ENCODE peak calls at places on chromosome 17, in seven cellular contexts. B is mammary epithelial cell, V is psoas muscle, K is left lung, S is heart left ventricle, O is BE2C, G is IMR-90. W is an unnamed sample. For H3K4me1, the result is how much of the 10 kb centered on the place peaks cover.

GRCh38 chr17:38658741-38659345 is 15.9 kb downstream of the EPOP start:
- DNase-seq in B (no peak), V (no peak), K (no peak), S (peak), O (no peak), G (no peak), W (peak)

GRCh38 chr17:62085511-62086408 is 20.7 kb upstream of the MED13 start:
- DNase-seq in B (no peak), V (no peak), K (no peak), S (no peak), O (no peak), G (peak), W (no peak)

GRCh38 chr17:67531291-67531690 is 154.2 kb downstream of the PITPNC1 start:
- DNase-seq in B (no peak), V (no peak), K (no peak), S (no peak), O (peak), G (no peak), W (peak)

GRCh38 chr17:73030501-73030911 is 62.0 kb downstream of the SLC39A11 start:
- DNase-seq in B (no peak), V (no peak), K (no peak), S (no peak), O (no peak), G (peak), W (no peak)

GRCh38 chr17:68603027-68603426 is 1.9 kb upstream of the FAM20A start:
- DNase-seq in B (no peak), V (peak), K (peak), S (no peak), O (no peak), G (no peak), W (no peak)

GRCh38 chr17:16928406-16929280 is 43.3 kb downstream of the TNFRSF13B start:
- DNase-seq in B (no peak), V (no peak), K (peak), S (no peak), O (no peak), G (no peak), W (peak)

GRCh38 chr17:57305918-57306317 is 49.6 kb downstream of the MSI2 start:
- DNase-seq in B (no peak), V (no peak), K (no peak), S (no peak), O (peak), G (no peak), W (no peak)

GRCh38 chr17:41692722-41693521 is 4.2 kb downstream of the EIF1 start:
- DNase-seq in B (peak), V (no peak), K (no peak), S (no peak), O (no peak), G (peak), W (no peak)

GRCh38 chr17:72604518-72604917 is 483.7 kb downstream of the SOX9 start:
- DNase-seq in B (no peak), V (no peak), K (no peak), S (no peak), O (no peak), G (no peak), W (no peak)

GRCh38 chr17:17819561-17819995 is 17.2 kb downstream of the SREBF1 start:
- DNase-seq in B (peak), V (peak), K (peak), S (no peak), O (peak), G (peak), W (peak)

GRCh38 chr17:62704381-62704971 is 77.0 kb downstream of the MRC2 start:
- DNase-seq in B (peak), V (peak), K (peak), S (no peak), O (no peak), G (peak), W (no peak)

GRCh38 chr17:19003543-19003965 is 1.0 kb downstream of the FAM83G start:
- DNase-seq in B (no peak), V (no peak), K (no peak), S (no peak), O (no peak), G (no peak), W (no peak)

GRCh38 chr17:9445424-9445823 is 130.2 kb downstream of the STX8 start:
- DNase-seq in B (no peak), V (no peak), K (no peak), S (no peak), O (no peak), G (no peak), W (no peak)

GRCh38 chr17:10875984-10876555 is 38.2 kb upstream of the PIRT start:
- DNase-seq in B (peak), V (peak), K (no peak), S (no peak), O (peak), G (peak), W (no peak)

GRCh38 chr17:78092794-78093324 is 35.7 kb downstream of the TMC6 start:
- DNase-seq in B (no peak), V (no peak), K (no peak), S (no peak), O (no peak), G (no peak), W (no peak)

GRCh38 chr17:39568710-39569109 is 39.0 kb downstream of the NEUROD2 start:
- DNase-seq in B (no peak), V (no peak), K (no peak), S (no peak), O (no peak), G (no peak), W (no peak)

GRCh38 chr17:56593073-56593740 is at the start of gene NOG:
- DNase-seq in B (peak), V (peak), K (peak), S (peak), O (peak), G (peak), W (peak)

GRCh38 chr17:15891348-15891747 is 53.6 kb upstream of the ADORA2B start:
- DNase-seq in B (no peak), V (no peak), K (no peak), S (no peak), O (no peak), G (peak), W (no peak)

GRCh38 chr17:53655591-53655990 is 167.1 kb upstream of the KIF2B start:
- DNase-seq in B (peak), V (no peak), K (no peak), S (no peak), O (no peak), G (peak), W (no peak)

GRCh38 chr17:51166987-51167931 is 1.0 kb downstream of the NME2 start:
- DNase-seq in B (peak), V (peak), K (peak), S (peak), O (peak), G (peak), W (peak)

GRCh38 chr17:78337244-78338109 is 22.4 kb downstream of the SOCS3 start:
- DNase-seq in B (peak), V (no peak), K (peak), S (peak), O (no peak), G (peak), W (no peak)

GRCh38 chr17:21376835-21377690 is 906 bp downstream of the KCNJ12 start:
- DNase-seq in B (peak), V (peak), K (no peak), S (no peak), O (peak), G (peak), W (no peak)

GRCh38 chr17:21379080-21379711 is 3.0 kb downstream of the KCNJ12 start:
- DNase-seq in B (no peak), V (peak), K (peak), S (peak), O (no peak), G (no peak), W (peak)

GRCh38 chr17:21376585-21376834 is 353 bp downstream of the KCNJ12 start:
- DNase-seq in B (no peak), V (no peak), K (no peak), S (no peak), O (no peak), G (no peak), W (no peak)

GRCh38 chr17:21377821-21378396 is 1.8 kb downstream of the KCNJ12 start:
- DNase-seq in B (no peak), V (no peak), K (no peak), S (no peak), O (no peak), G (no peak), W (no peak)

GRCh38 chr17:21378553-21378952 is 2.4 kb downstream of the KCNJ12 start:
- DNase-seq in B (no peak), V (no peak), K (no peak), S (no peak), O (no peak), G (no peak), W (no peak)
- H3K4me3 ChIP-seq in B (no peak), V (no peak), K (no peak), S (peak), O (no peak), G (no peak), W (peak)

GRCh38 chr17:48550313-48551205 is 5.7 kb upstream of the HOXB2 start:
- DNase-seq in B (peak), V (no peak), K (no peak), S (no peak), O (no peak), G (peak), W (no peak)
- TF ChIP-seq CTCF in B (no peak), V (no peak), K (no peak), S (no peak), O (peak), G (peak), W (no peak)

DNA sequence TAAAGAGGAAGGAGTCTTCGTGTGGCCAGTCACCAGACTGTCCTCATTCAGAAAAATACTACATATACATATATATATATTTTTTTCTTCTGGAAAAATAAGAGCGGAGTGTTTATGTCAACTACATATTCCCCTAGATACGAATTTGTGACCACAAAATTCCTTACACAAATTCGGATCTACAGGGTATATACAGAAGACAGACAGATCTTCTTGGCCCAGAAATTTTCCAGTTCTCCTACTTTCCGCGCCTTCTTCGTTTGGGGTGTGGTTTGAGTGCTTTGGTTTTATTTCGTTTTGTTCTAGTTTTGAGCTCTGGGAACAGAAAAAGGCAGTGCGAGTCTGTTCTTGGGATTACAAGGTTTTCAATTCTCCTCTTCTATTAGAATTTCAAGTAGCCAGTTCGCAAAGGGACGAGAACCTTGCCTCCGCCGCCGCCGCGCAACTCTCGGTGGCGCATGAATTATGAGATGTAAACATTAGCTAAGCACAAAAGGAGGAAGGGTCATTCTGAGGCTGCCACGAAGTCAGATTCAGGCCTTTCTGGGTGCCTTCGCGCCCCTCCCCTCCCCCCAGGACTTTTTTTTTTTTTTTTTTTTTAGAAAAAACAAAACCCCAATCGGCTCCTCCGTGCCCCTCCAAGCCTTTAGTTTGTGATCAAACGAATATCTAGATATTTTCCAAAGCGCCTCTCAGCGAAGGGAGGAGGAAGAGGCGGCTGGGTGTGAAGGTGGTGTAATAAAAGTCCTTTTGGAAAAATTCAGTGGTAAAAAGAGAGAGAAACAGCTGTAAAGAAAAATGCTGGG is 1.8 kb upstream of the HOXB4 start:
- DNase-seq in B (peak), V (no peak), K (no peak), S (no peak), O (no peak), G (peak), W (no peak)
- H3K4me1 ChIP-seq in B (under half), V (under half), K (half or more), S (under half), O (under half), G (under half), W (under half)

DNA sequence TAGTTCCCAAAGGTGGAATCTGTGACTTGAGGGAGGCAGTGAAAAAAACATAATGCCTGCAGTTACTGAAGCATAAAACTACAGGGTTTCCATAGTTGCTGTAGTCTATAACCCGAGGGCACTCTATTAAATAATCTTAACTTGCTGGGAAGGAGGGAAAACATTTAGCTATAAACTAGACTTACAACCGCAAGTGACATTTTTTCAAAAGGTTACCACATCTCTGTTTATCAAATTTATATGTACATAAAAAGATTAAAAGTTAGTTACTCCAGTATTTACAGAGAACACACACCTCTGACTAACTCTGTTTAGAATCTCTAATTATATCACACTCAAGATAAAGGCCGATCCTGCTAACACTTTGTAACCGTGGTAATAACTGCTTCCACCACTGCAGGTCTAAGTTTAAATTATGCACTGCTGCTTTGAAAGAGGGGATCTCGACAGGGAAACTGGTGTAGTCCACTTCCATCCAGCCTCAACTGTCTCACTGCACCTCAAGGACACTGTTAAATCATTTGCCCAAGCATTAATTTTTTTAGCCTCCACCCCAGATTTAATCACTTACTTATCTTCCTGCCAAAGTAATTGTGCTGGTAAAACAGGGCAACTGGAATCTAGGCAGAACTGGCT is 14.6 kb downstream of the KCNJ16 start:
- DNase-seq in B (no peak), V (no peak), K (no peak), S (no peak), O (no peak), G (no peak), W (no peak)
- H3K4me3 ChIP-seq in B (no peak), V (no peak), K (no peak), S (no peak), O (no peak), G (no peak), W (no peak)

DNA sequence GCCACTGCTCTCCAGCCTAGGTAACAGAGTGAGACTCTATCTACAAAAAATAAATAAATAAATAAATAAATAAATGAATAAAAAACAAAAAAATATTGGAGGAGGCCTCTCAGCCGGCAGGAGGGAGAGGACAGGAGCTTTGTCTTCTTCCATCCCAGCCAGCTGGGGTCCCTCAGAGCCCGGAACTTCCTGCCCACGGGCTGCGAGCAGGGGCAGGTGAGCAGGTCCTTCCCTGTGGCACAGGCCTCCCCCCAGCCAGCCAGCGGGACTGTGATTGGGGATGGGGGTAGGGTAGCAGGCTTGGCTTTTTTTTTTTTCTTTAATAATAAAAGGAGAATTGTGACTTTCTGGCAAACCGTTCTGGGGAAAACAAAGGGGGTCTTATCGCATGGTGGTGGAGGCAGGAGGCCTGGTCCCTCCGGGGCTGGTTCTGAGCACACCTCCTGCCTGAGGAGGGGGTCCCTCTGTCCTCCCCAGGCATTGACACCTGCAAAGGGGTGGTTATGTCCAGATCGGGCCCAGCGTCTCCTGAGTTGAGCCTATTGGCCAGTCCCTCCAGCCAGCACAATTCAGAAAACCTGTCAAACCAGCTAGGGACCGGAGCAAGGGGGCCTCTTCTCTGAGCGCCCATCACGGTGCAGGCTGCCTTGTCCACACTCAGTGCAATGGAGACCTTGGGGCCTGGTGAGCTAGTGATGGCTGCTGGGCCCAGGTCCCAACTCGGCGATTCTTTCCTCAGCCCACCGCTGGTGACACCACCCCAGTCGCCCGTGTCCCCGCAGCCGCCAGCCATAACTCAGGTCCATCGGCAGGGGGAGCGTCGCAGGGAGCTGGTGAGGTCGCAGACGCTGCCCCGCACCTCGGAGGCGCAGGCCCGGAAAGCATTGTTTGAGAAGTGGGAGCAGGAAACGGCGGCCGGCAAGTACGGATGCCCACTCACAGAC is 10.3 kb downstream of the SMTNL2 start:
- DNase-seq in B (no peak), V (peak), K (no peak), S (no peak), O (no peak), G (no peak), W (no peak)
- TF ChIP-seq CTCF in B (no peak), V (peak), K (peak), S (peak), O (no peak), G (no peak), W (peak)

GRCh38 chr17:80782536-80783427 is 208.9 kb upstream of the CHMP6 start:
- DNase-seq in B (no peak), V (no peak), K (peak), S (no peak), O (no peak), G (peak), W (no peak)

GRCh38 chr17:80783461-80783860 is 208.2 kb upstream of the CHMP6 start:
- DNase-seq in B (no peak), V (no peak), K (peak), S (no peak), O (no peak), G (no peak), W (no peak)

GRCh38 chr17:80780381-80781187 is 211.1 kb upstream of the CHMP6 start:
- DNase-seq in B (no peak), V (no peak), K (peak), S (no peak), O (no peak), G (peak), W (no peak)

GRCh38 chr17:80781188-80781577 is 210.5 kb upstream of the CHMP6 start:
- DNase-seq in B (no peak), V (no peak), K (peak), S (no peak), O (no peak), G (no peak), W (no peak)

GRCh38 chr17:80781851-80782277 is 209.8 kb upstream of the CHMP6 start:
- DNase-seq in B (no peak), V (peak), K (peak), S (no peak), O (peak), G (no peak), W (no peak)
- H3K4me1 ChIP-seq in B (under half), V (under half), K (under half), S (under half), O (under half), G (under half), W (under half)

DNA sequence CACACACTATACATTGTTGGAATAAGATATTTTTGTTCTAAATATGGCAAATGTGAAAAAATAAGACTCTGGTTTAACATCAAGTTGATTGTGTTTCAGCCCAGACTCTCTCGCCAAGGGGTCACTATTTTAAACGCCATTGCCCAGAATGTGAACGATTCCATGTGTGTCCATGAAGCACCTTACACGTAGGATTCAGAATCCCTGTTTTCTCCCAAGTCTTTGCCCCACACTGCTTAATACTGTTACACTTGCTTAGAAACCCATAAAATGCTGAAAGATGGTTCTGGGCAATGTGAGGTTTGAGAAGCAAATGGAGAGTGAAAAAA is 7.7 kb downstream of the HS3ST3B1 start:
- DNase-seq in B (no peak), V (no peak), K (no peak), S (no peak), O (no peak), G (no peak), W (no peak)
- H3K4me3 ChIP-seq in B (peak), V (peak), K (peak), S (peak), O (no peak), G (peak), W (peak)

DNA sequence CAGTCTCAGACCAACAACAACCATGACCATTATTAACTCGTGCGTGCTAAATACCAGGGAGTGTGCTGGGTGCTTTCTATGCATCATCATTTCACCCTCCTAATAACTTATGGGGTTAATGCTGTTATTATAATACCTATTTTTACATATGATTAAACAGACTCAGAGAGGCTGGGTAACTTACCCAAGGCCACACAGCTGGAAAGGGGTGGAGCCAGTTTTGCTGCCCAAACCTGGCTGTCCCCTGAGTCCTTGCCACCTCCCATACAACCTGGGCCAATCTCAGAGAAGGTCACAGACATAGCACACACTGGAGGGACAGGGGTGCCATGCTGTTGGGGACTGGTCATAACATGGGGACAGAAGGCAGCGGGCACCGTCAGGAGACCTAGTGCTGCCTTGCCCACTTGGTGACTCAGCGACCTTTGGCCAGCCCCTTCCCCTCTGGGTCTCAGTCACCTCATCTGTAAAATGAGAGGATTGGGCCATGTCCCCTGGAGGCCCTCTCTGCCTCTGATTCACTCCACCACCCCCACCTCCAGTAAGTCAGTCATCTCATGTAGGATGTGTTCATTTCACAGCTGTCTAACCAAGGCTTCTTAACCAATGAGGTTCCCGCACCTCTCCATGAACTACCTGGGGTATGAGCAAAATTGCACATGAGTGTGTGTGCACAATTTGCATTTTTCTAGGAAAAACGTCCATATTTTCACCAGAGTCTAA is 11.4 kb upstream of the FADS6 start:
- DNase-seq in B (no peak), V (no peak), K (no peak), S (no peak), O (no peak), G (no peak), W (no peak)
- TF ChIP-seq CTCF in B (no peak), V (no peak), K (no peak), S (no peak), O (no peak), G (no peak), W (no peak)